ENCODE peak calls at places on chromosomes 16 and 17, in seven cellular contexts. I is progenitor cell of endocrine pancreas; L is neural progenitor cell; C is ascending aorta; K is ovary; H is CD8-positive, alpha-beta T cell; S is neural crest cell. T is an unnamed sample.

GRCh38 chr16:56300901-56301351 is 109.6 kb downstream of the GNAO1 start:
- DNase-seq in C (no peak), L (peak; percentile 37), H (no peak), S (no peak), I (no peak), K (no peak), T (no peak)

GRCh38 chr16:8146613-8147012 is 443.7 kb downstream of the TMEM114 start:
- DNase-seq in K (no peak), S (no peak), H (no peak), I (no peak), L (no peak), C (no peak), T (no peak)

GRCh38 chr17:20009302-20010098 is at the start of gene SPECC1:
- DNase-seq in L (peak; percentile 91), I (peak; percentile 91), H (peak; percentile 79), C (peak; percentile 93), S (peak; percentile 88), K (peak; percentile 84), T (peak; percentile 68)

GRCh38 chr16:12337776-12338655 is 361.5 kb downstream of the SNX29 start:
- DNase-seq in L (no peak), H (no peak), C (no peak), K (no peak), S (no peak), I (no peak), T (no peak)

GRCh38 chr17:41367426-41368075 is 2.1 kb downstream of the KRT33B start:
- DNase-seq in C (no peak), H (no peak), K (no peak), I (no peak), L (no peak), S (no peak), T (no peak)

GRCh38 chr17:37305406-37305905 is 70.3 kb upstream of the C17orf78 start:
- DNase-seq in S (no peak), C (no peak), I (no peak), L (no peak), K (no peak), H (no peak), T (no peak)

GRCh38 chr17:72134560-72135399 is 14.0 kb downstream of the SOX9 start:
- DNase-seq in S (no peak), I (no peak), H (no peak), L (no peak), C (no peak), K (no peak), T (no peak)

GRCh38 chr17:82267575-82268379 is 5.7 kb downstream of the CSNK1D start:
- DNase-seq in I (no peak), H (peak; percentile 51), K (peak; percentile 80), S (no peak), L (no peak), C (peak; percentile 97), T (peak; percentile 95)

GRCh38 chr16:14606102-14606501 is 24.0 kb downstream of the PARN start:
- DNase-seq in K (no peak), S (no peak), L (no peak), H (no peak), C (no peak), I (no peak), T (no peak)

GRCh38 chr16:54176376-54176901 is 110.1 kb downstream of the IRX3 start:
- DNase-seq in C (no peak), L (peak; percentile 13), K (no peak), H (no peak), I (peak; percentile 37), S (no peak), T (no peak)

GRCh38 chr17:39757931-39758873 is 20.5 kb downstream of the GRB7 start:
- DNase-seq in H (peak; percentile 54), L (no peak), S (no peak), K (no peak), I (no peak), C (no peak), T (no peak)

GRCh38 chr17:47279062-47279801 is 25.6 kb downstream of the ITGB3 start:
- DNase-seq in S (no peak), K (peak; percentile 58), L (no peak), H (no peak), C (peak; percentile 96), I (no peak), T (peak; percentile 66)

GRCh38 chr17:82959242-82959930 is 119.6 kb upstream of the ZNF750 start:
- DNase-seq in H (no peak), L (no peak), K (no peak), C (no peak), S (no peak), I (no peak), T (no peak)

GRCh38 chr17:67753026-67753425 is 35.3 kb downstream of the NOL11 start:
- DNase-seq in K (no peak), H (no peak), I (no peak), L (no peak), S (no peak), C (no peak), T (no peak)

GRCh38 chr17:37802061-37802460 is 57.2 kb upstream of the HNF1B start:
- DNase-seq in S (no peak), H (no peak), I (no peak), K (no peak), L (no peak), C (no peak), T (no peak)

GRCh38 chr16:63787014-63787413 is 1334.8 kb downstream of the CDH11 start:
- DNase-seq in K (no peak), I (no peak), C (no peak), H (no peak), S (no peak), L (no peak), T (no peak)

GRCh38 chr17:40121191-40121885 is 433 bp upstream of the MSL1 start:
- DNase-seq in I (no peak), L (peak; percentile 51), S (peak; percentile 46), K (peak; percentile 77), C (no peak), H (no peak), T (no peak)

GRCh38 chr16:11205754-11206459 is 50.1 kb downstream of the SOCS1 start:
- DNase-seq in I (no peak), S (no peak), C (no peak), L (no peak), K (no peak), H (no peak), T (no peak)

GRCh38 chr16:30084816-30085159 is 6.9 kb downstream of the TBX6 start:
- DNase-seq in C (peak; percentile 77), I (no peak), H (no peak), K (no peak), S (no peak), L (no peak), T (no peak)

GRCh38 chr17:63984206-63984605 is 11.5 kb upstream of the SCN4A start:
- DNase-seq in I (no peak), K (no peak), H (no peak), S (no peak), L (no peak), C (no peak), T (no peak)

GRCh38 chr16:54936086-54936978 is 5.7 kb downstream of the IRX5 start:
- DNase-seq in I (peak; percentile 39), C (no peak), S (peak; percentile 42), K (no peak), H (no peak), L (peak; percentile 89), T (no peak)

GRCh38 chr17:2101448-2102257 is 46.8 kb downstream of the HIC1 start:
- DNase-seq in L (no peak), S (no peak), C (no peak), K (peak; percentile 27), I (no peak), H (peak; percentile 57), T (peak; percentile 91)

GRCh38 chr16:21599994-21600773 is 807 bp downstream of the METTL9 start:
- DNase-seq in I (no peak), K (no peak), L (peak; percentile 82), C (no peak), S (no peak), H (no peak), T (no peak)

GRCh38 chr16:84045818-84046470 is 3.3 kb upstream of the SLC38A8 start:
- DNase-seq in C (no peak), S (no peak), H (no peak), I (no peak), K (no peak), L (no peak), T (no peak)

GRCh38 chr17:76032073-76032779 is 5.1 kb upstream of the EVPL start:
- DNase-seq in H (no peak), S (no peak), K (no peak), C (no peak), I (no peak), L (no peak), T (no peak)
- TF ChIP-seq CTCF in H (no peak), S (no peak), K (no peak), C (no peak), I (no peak), L (no peak), T (no peak)

GRCh38 chr16:49478107-49478506 is 104.5 kb downstream of the C16orf78 start:
- DNase-seq in L (no peak), K (peak; percentile 2), C (peak; percentile 37), H (no peak), I (no peak), S (no peak), T (peak; percentile 21)

GRCh38 chr16:49473773-49474172 is 100.2 kb downstream of the C16orf78 start:
- DNase-seq in K (no peak), S (no peak), I (no peak), H (no peak), L (no peak), C (peak; percentile 46), T (no peak)

GRCh38 chr16:49473131-49473530 is 99.5 kb downstream of the C16orf78 start:
- DNase-seq in C (peak; percentile 42), I (no peak), S (no peak), L (no peak), H (no peak), K (peak; percentile 4), T (no peak)

GRCh38 chr16:49474741-49475140 is 101.1 kb downstream of the C16orf78 start:
- DNase-seq in I (no peak), C (peak; percentile 58), K (peak; percentile 5), L (no peak), S (no peak), H (no peak), T (no peak)

GRCh38 chr16:49477250-49477895 is 103.8 kb downstream of the C16orf78 start:
- DNase-seq in I (no peak), H (no peak), L (no peak), S (no peak), C (no peak), K (no peak), T (no peak)
- TF ChIP-seq CTCF in I (no peak), H (no peak), L (no peak), S (no peak), C (no peak), K (no peak), T (no peak)

GRCh38 chr17:48478224-48479013 is 48.4 kb upstream of the SKAP1 start:
- DNase-seq in I (no peak), C (no peak), S (no peak), L (no peak), K (no peak), H (peak; percentile 21), T (no peak)
- TF ChIP-seq CTCF in I (no peak), C (no peak), S (peak; percentile 10), L (no peak), K (no peak), H (no peak), T (no peak)

DNA sequence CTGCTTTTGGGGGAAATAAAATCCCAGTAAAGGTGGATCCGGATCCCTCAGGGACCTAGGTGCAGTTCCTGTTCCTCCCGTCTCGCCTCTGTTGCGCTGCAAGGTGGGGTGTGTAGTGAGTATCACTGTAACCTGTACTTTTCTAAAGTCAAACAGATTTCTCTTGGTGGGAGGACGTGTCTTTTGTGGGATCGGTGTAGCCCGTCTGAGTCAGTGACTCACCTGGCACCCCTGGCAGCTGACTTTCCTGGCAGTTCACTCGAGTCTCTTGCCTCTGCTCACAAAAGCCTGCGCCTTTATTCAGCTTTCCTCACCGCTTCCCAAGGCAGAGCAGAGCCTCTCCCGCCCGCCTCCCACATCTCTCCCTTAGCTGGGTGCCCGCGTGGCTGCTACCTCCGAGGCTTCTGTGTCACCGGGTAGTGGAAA is 85.7 kb downstream of the CMIP start:
- DNase-seq in S (no peak), H (no peak), I (no peak), C (no peak), K (no peak), L (no peak), T (no peak)
- TF ChIP-seq CTCF in S (no peak), H (no peak), I (no peak), C (no peak), K (no peak), L (no peak), T (no peak)

T was measured in CD14-positive monocyte.